ENCODE peak calls at places on chromosome 14, in seven cellular contexts. One of them, this sample, is unnamed.

GRCh38 chr14:50792634-50793068 is 38.3 kb downstream of the NIN start:
- DNase-seq in aorta: no peak
- DNase-seq in body of pancreas: no peak
- DNase-seq in cardiac muscle cell: no peak
- DNase-seq in kidney: no peak
- DNase-seq in tibial nerve: no peak
- DNase-seq in ovary: no peak
- DNase-seq in this sample: no peak

GRCh38 chr14:87409401-87409800 is 583.6 kb downstream of the GALC start:
- DNase-seq in aorta: no peak
- DNase-seq in body of pancreas: no peak
- DNase-seq in cardiac muscle cell: no peak
- DNase-seq in kidney: no peak
- DNase-seq in tibial nerve: no peak
- DNase-seq in ovary: no peak
- DNase-seq in this sample: no peak

GRCh38 chr14:31465113-31465512 is 7.8 kb upstream of the DTD2 start:
- DNase-seq in aorta: no peak
- DNase-seq in body of pancreas: no peak
- DNase-seq in cardiac muscle cell: no peak
- DNase-seq in kidney: no peak
- DNase-seq in tibial nerve: no peak
- DNase-seq in ovary: no peak
- DNase-seq in this sample: no peak

GRCh38 chr14:46344327-46344937 is 307.1 kb downstream of the RPL10L start:
- DNase-seq in aorta: no peak
- DNase-seq in body of pancreas: no peak
- DNase-seq in cardiac muscle cell: peak; percentile 33
- DNase-seq in kidney: no peak
- DNase-seq in tibial nerve: no peak
- DNase-seq in ovary: no peak
- DNase-seq in this sample: no peak

GRCh38 chr14:104561661-104562495 is 17.7 kb upstream of the C14orf180 start:
- DNase-seq in aorta: no peak
- DNase-seq in body of pancreas: no peak
- DNase-seq in cardiac muscle cell: no peak
- DNase-seq in kidney: peak; percentile 73
- DNase-seq in tibial nerve: no peak
- DNase-seq in ovary: no peak
- DNase-seq in this sample: no peak

GRCh38 chr14:94780536-94781404 is 10.9 kb upstream of the GSC start:
- DNase-seq in aorta: no peak
- DNase-seq in body of pancreas: no peak
- DNase-seq in cardiac muscle cell: no peak
- DNase-seq in kidney: no peak
- DNase-seq in tibial nerve: no peak
- DNase-seq in ovary: no peak
- DNase-seq in this sample: no peak

GRCh38 chr14:88194531-88194930 is 128.5 kb downstream of the KCNK10 start:
- DNase-seq in aorta: no peak
- DNase-seq in body of pancreas: no peak
- DNase-seq in cardiac muscle cell: no peak
- DNase-seq in kidney: no peak
- DNase-seq in tibial nerve: no peak
- DNase-seq in ovary: no peak
- DNase-seq in this sample: no peak

GRCh38 chr14:105187935-105188524 is 6.9 kb upstream of the NUDT14 start:
- DNase-seq in aorta: no peak
- DNase-seq in body of pancreas: peak; percentile 72
- DNase-seq in cardiac muscle cell: no peak
- DNase-seq in kidney: no peak
- DNase-seq in tibial nerve: no peak
- DNase-seq in ovary: no peak
- DNase-seq in this sample: no peak

GRCh38 chr14:53564870-53565269 is 391.8 kb downstream of the BMP4 start:
- DNase-seq in aorta: no peak
- DNase-seq in body of pancreas: no peak
- DNase-seq in cardiac muscle cell: no peak
- DNase-seq in kidney: no peak
- DNase-seq in tibial nerve: no peak
- DNase-seq in ovary: no peak
- DNase-seq in this sample: no peak

GRCh38 chr14:81571437-81571836 is 37.8 kb upstream of the SEL1L start:
- DNase-seq in aorta: no peak
- DNase-seq in body of pancreas: no peak
- DNase-seq in cardiac muscle cell: no peak
- DNase-seq in kidney: no peak
- DNase-seq in tibial nerve: no peak
- DNase-seq in ovary: no peak
- DNase-seq in this sample: no peak

GRCh38 chr14:50874842-50875241 is 3.0 kb downstream of the ABHD12B start:
- DNase-seq in aorta: no peak
- DNase-seq in body of pancreas: no peak
- DNase-seq in cardiac muscle cell: no peak
- DNase-seq in kidney: no peak
- DNase-seq in tibial nerve: no peak
- DNase-seq in ovary: no peak
- DNase-seq in this sample: no peak

GRCh38 chr14:31307198-31307597 is 99.6 kb upstream of the HECTD1 start:
- DNase-seq in aorta: no peak
- DNase-seq in body of pancreas: no peak
- DNase-seq in cardiac muscle cell: no peak
- DNase-seq in kidney: no peak
- DNase-seq in tibial nerve: no peak
- DNase-seq in ovary: no peak
- DNase-seq in this sample: no peak

GRCh38 chr14:67815573-67816235 is 686 bp downstream of the ZFYVE26 start:
- DNase-seq in aorta: no peak
- DNase-seq in body of pancreas: no peak
- DNase-seq in cardiac muscle cell: peak; percentile 37
- DNase-seq in kidney: no peak
- DNase-seq in tibial nerve: no peak
- DNase-seq in ovary: no peak
- DNase-seq in this sample: no peak

GRCh38 chr14:64502476-64503183 is 1.0 kb downstream of the ZBTB25 start:
- DNase-seq in aorta: no peak
- DNase-seq in body of pancreas: peak; percentile 40
- DNase-seq in cardiac muscle cell: peak; percentile 24
- DNase-seq in kidney: no peak
- DNase-seq in tibial nerve: no peak
- DNase-seq in ovary: peak; percentile 36
- DNase-seq in this sample: no peak

GRCh38 chr14:51533877-51534553 is 117.7 kb upstream of the FRMD6 start:
- DNase-seq in aorta: no peak
- DNase-seq in body of pancreas: no peak
- DNase-seq in cardiac muscle cell: no peak
- DNase-seq in kidney: no peak
- DNase-seq in tibial nerve: no peak
- DNase-seq in ovary: no peak
- DNase-seq in this sample: no peak

DNA sequence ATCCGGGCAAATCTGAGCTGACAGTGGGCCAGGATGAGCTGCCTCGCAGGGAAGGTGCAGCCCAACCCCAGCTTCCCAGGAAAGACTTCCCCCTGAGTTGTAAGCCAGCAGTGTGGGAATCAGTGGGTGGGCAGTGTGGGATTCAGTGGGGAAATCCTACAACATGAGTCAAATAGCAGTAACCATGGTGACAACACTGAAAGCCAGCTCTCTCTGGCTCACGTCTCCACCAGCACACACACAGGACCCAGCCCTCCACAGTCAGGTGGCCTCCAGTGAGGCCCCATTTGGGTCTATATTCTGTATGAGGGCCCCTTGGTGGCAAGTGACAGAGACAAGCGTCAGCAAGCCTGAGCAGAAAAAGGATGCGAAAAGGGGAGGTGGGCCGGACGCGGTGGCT is 6.0 kb upstream of the LGALS3 start:
- DNase-seq in aorta: no peak
- DNase-seq in body of pancreas: peak; percentile 25
- DNase-seq in cardiac muscle cell: no peak
- DNase-seq in kidney: no peak
- DNase-seq in tibial nerve: no peak
- DNase-seq in ovary: no peak
- DNase-seq in this sample: no peak
- H3K4me1 ChIP-seq in aorta: no peaks in the 10 kb centered on the region
- H3K4me1 ChIP-seq in body of pancreas: peaks cover 24% of the 10 kb centered on the region
- H3K4me1 ChIP-seq in cardiac muscle cell: peaks cover 23% of the 10 kb centered on the region
- H3K4me1 ChIP-seq in kidney: peaks cover 28% of the 10 kb centered on the region
- H3K4me1 ChIP-seq in tibial nerve: no peaks in the 10 kb centered on the region
- H3K4me1 ChIP-seq in ovary: peaks cover 27% of the 10 kb centered on the region
- H3K4me1 ChIP-seq in this sample: peaks cover 5% of the 10 kb centered on the region

DNA sequence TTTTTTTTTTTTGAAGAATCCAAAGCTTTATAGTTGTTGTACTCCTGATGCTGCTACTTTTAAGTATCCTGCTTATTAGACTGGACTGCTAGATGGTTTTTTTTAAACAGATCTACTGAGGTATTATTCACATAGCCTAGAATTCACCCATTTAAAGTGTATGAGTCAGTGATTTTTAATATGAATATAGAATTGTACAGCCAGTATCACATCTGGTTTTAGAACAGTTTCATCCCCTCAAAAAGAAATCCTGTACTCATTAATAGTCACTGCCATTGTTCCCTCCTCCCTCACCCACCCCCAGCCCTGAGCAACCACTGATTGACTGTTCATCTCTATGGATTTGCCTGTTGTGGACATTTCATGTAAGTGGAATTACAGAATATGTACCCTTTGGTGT is 98.4 kb downstream of the PPP2R5C start:
- DNase-seq in aorta: no peak
- DNase-seq in body of pancreas: no peak
- DNase-seq in cardiac muscle cell: no peak
- DNase-seq in kidney: no peak
- DNase-seq in tibial nerve: no peak
- DNase-seq in ovary: no peak
- DNase-seq in this sample: no peak
- H3K4me3 ChIP-seq in aorta: no peak overlapping the region
- H3K4me3 ChIP-seq in body of pancreas: no peak overlapping the region
- H3K4me3 ChIP-seq in cardiac muscle cell: no peak overlapping the region
- H3K4me3 ChIP-seq in kidney: no peak overlapping the region
- H3K4me3 ChIP-seq in tibial nerve: no peak overlapping the region
- H3K4me3 ChIP-seq in ovary: no peak overlapping the region
- H3K4me3 ChIP-seq in this sample: no peak overlapping the region

GRCh38 chr14:73760598-73761586 is 46.7 kb upstream of the PNMA1 start:
- DNase-seq in aorta: no peak
- DNase-seq in body of pancreas: no peak
- DNase-seq in cardiac muscle cell: no peak
- DNase-seq in kidney: no peak
- DNase-seq in tibial nerve: no peak
- DNase-seq in ovary: no peak
- DNase-seq in this sample: no peak
- H3K27ac ChIP-seq in aorta: peak overlapping the region; percentile 87
- H3K27ac ChIP-seq in body of pancreas: peak overlapping the region; percentile 100
- H3K27ac ChIP-seq in cardiac muscle cell: peak overlapping the region; percentile 82
- H3K27ac ChIP-seq in kidney: peak overlapping the region; percentile 93
- H3K27ac ChIP-seq in tibial nerve: peak overlapping the region; percentile 99
- H3K27ac ChIP-seq in ovary: peak overlapping the region; percentile 99
- H3K27ac ChIP-seq in this sample: peak overlapping the region; percentile 93

DNA sequence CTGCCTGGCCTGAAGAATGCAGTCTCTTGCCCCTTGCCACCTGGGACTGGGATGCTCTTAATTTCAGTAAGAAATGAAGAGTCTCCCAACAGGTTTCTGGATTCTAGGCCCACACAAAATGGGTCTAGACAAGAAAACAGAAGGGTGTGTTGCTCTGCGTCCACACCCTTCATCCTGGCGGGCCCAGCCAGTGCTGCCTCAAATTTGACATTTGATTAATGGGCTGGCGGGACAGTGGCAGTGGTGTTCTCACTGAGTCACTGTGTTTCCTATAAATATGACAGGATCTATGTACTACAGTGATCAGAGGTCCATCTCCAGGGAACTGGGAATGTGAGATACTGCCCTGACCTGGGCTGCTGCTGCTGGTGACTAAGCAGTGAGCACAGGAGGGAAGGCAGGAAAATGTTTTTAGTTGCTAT is 6.5 kb downstream of the TMEM253 start:
- DNase-seq in aorta: no peak
- DNase-seq in body of pancreas: no peak
- DNase-seq in cardiac muscle cell: no peak
- DNase-seq in kidney: no peak
- DNase-seq in tibial nerve: no peak
- DNase-seq in ovary: no peak
- DNase-seq in this sample: no peak
- H3K4me1 ChIP-seq in aorta: no peaks in the 10 kb centered on the region
- H3K4me1 ChIP-seq in body of pancreas: peaks cover 37% of the 10 kb centered on the region
- H3K4me1 ChIP-seq in cardiac muscle cell: peaks cover 18% of the 10 kb centered on the region
- H3K4me1 ChIP-seq in kidney: peaks cover 27% of the 10 kb centered on the region
- H3K4me1 ChIP-seq in tibial nerve: no peaks in the 10 kb centered on the region
- H3K4me1 ChIP-seq in ovary: peaks cover 2% of the 10 kb centered on the region
- H3K4me1 ChIP-seq in this sample: peaks cover 17% of the 10 kb centered on the region

GRCh38 chr14:76772300-76773187 is 11.3 kb downstream of the VASH1 start:
- DNase-seq in aorta: peak; percentile 82
- DNase-seq in body of pancreas: peak; percentile 72
- DNase-seq in cardiac muscle cell: peak; percentile 83
- DNase-seq in kidney: peak; percentile 85
- DNase-seq in tibial nerve: no peak
- DNase-seq in ovary: peak; percentile 80
- DNase-seq in this sample: no peak
- H3K4me3 ChIP-seq in aorta: no peak overlapping the region
- H3K4me3 ChIP-seq in body of pancreas: no peak overlapping the region
- H3K4me3 ChIP-seq in cardiac muscle cell: no peak overlapping the region
- H3K4me3 ChIP-seq in kidney: no peak overlapping the region
- H3K4me3 ChIP-seq in tibial nerve: no peak overlapping the region
- H3K4me3 ChIP-seq in ovary: no peak overlapping the region
- H3K4me3 ChIP-seq in this sample: no peak overlapping the region

GRCh38 chr14:68942281-68943035 is 36.6 kb downstream of the ACTN1 start:
- DNase-seq in aorta: no peak
- DNase-seq in body of pancreas: no peak
- DNase-seq in cardiac muscle cell: no peak
- DNase-seq in kidney: no peak
- DNase-seq in tibial nerve: no peak
- DNase-seq in ovary: no peak
- DNase-seq in this sample: no peak
- H3K27ac ChIP-seq in aorta: peak overlapping the region; percentile 40
- H3K27ac ChIP-seq in body of pancreas: peak overlapping the region; percentile 91
- H3K27ac ChIP-seq in cardiac muscle cell: peak overlapping the region; percentile 75
- H3K27ac ChIP-seq in kidney: no peak overlapping the region
- H3K27ac ChIP-seq in tibial nerve: no peak overlapping the region
- H3K27ac ChIP-seq in ovary: no peak overlapping the region
- H3K27ac ChIP-seq in this sample: no peak overlapping the region

GRCh38 chr14:90603336-90603735 is 206.5 kb downstream of the CALM1 start:
- DNase-seq in aorta: no peak
- DNase-seq in body of pancreas: no peak
- DNase-seq in cardiac muscle cell: no peak
- DNase-seq in kidney: no peak
- DNase-seq in tibial nerve: no peak
- DNase-seq in ovary: no peak
- DNase-seq in this sample: no peak

GRCh38 chr14:90602088-90602687 is 205.4 kb downstream of the CALM1 start:
- DNase-seq in aorta: no peak
- DNase-seq in body of pancreas: no peak
- DNase-seq in cardiac muscle cell: no peak
- DNase-seq in kidney: no peak
- DNase-seq in tibial nerve: no peak
- DNase-seq in ovary: no peak
- DNase-seq in this sample: no peak

GRCh38 chr14:90605430-90605829 is 208.6 kb downstream of the CALM1 start:
- DNase-seq in aorta: no peak
- DNase-seq in body of pancreas: no peak
- DNase-seq in cardiac muscle cell: no peak
- DNase-seq in kidney: no peak
- DNase-seq in tibial nerve: no peak
- DNase-seq in ovary: no peak
- DNase-seq in this sample: no peak

GRCh38 chr14:90606434-90606833 is 209.6 kb downstream of the CALM1 start:
- DNase-seq in aorta: no peak
- DNase-seq in body of pancreas: no peak
- DNase-seq in cardiac muscle cell: no peak
- DNase-seq in kidney: no peak
- DNase-seq in tibial nerve: no peak
- DNase-seq in ovary: no peak
- DNase-seq in this sample: no peak

GRCh38 chr14:90604356-90604755 is 207.5 kb downstream of the CALM1 start:
- DNase-seq in aorta: no peak
- DNase-seq in body of pancreas: no peak
- DNase-seq in cardiac muscle cell: no peak
- DNase-seq in kidney: no peak
- DNase-seq in tibial nerve: no peak
- DNase-seq in ovary: no peak
- DNase-seq in this sample: no peak
- H3K4me1 ChIP-seq in aorta: no peaks in the 10 kb centered on the region
- H3K4me1 ChIP-seq in body of pancreas: no peaks in the 10 kb centered on the region
- H3K4me1 ChIP-seq in cardiac muscle cell: peaks cover 12% of the 10 kb centered on the region
- H3K4me1 ChIP-seq in kidney: no peaks in the 10 kb centered on the region
- H3K4me1 ChIP-seq in tibial nerve: no peaks in the 10 kb centered on the region
- H3K4me1 ChIP-seq in ovary: no peaks in the 10 kb centered on the region
- H3K4me1 ChIP-seq in this sample: no peaks in the 10 kb centered on the region

This sample was measured in effector memory CD4-positive, alpha-beta T cell.